ENCODE peak calls at places on chromosome 16, in seven cellular contexts. O is left lung, P is prostate gland, G is AG04450, V is Peyer's patch, B is esophagus squamous epithelium, D is HCT116. Q is an unnamed sample.

GRCh38 chr16:80299416-80299815 is 241.4 kb upstream of the DYNLRB2 start:
- DNase-seq in O (no peak), P (peak), G (no peak), V (no peak), B (no peak), D (no peak), Q (no peak)

GRCh38 chr16:22327446-22327775 is 30.2 kb downstream of the POLR3E start:
- DNase-seq in O (no peak), P (no peak), G (no peak), V (no peak), B (no peak), D (no peak), Q (no peak)

GRCh38 chr16:8489580-8489979 is 100.7 kb downstream of the TMEM114 start:
- DNase-seq in O (no peak), P (no peak), G (no peak), V (no peak), B (no peak), D (no peak), Q (no peak)

GRCh38 chr16:68369168-68369567 is 58.3 kb downstream of the PRMT7 start:
- DNase-seq in O (no peak), P (no peak), G (no peak), V (no peak), B (no peak), D (no peak), Q (no peak)

GRCh38 chr16:4763791-4764190 is 3.2 kb downstream of the ZNF500 start:
- DNase-seq in O (no peak), P (no peak), G (no peak), V (no peak), B (no peak), D (no peak), Q (no peak)

GRCh38 chr16:84018710-84019109 is 23.9 kb downstream of the SLC38A8 start:
- DNase-seq in O (no peak), P (no peak), G (no peak), V (no peak), B (no peak), D (no peak), Q (no peak)

GRCh38 chr16:71746442-71747046 is 22.0 kb upstream of the PHLPP2 start:
- DNase-seq in O (no peak), P (no peak), G (no peak), V (no peak), B (no peak), D (peak), Q (no peak)

GRCh38 chr16:85055503-85056210 is 28.1 kb downstream of the KIAA0513 start:
- DNase-seq in O (peak), P (peak), G (no peak), V (no peak), B (peak), D (no peak), Q (no peak)

GRCh38 chr16:67235816-67236547 is 9.1 kb downstream of the TMEM208 start:
- DNase-seq in O (peak), P (no peak), G (no peak), V (no peak), B (no peak), D (no peak), Q (no peak)

GRCh38 chr16:53565300-53565699 is 62.3 kb upstream of the AKTIP start:
- DNase-seq in O (no peak), P (peak), G (no peak), V (no peak), B (no peak), D (no peak), Q (no peak)

GRCh38 chr16:1105888-1106620 is 10.0 kb upstream of the C1QTNF8 start:
- DNase-seq in O (no peak), P (peak), G (peak), V (peak), B (no peak), D (no peak), Q (no peak)

GRCh38 chr16:63289834-63290460 is 1253.7 kb upstream of the CDH8 start:
- DNase-seq in O (peak), P (no peak), G (no peak), V (no peak), B (no peak), D (no peak), Q (no peak)

GRCh38 chr16:55302635-55303034 is 21.4 kb upstream of the IRX6 start:
- DNase-seq in O (no peak), P (no peak), G (no peak), V (no peak), B (no peak), D (no peak), Q (no peak)
- H3K4me3 ChIP-seq in O (no peak), P (no peak), G (no peak), V (no peak), B (no peak), D (no peak), Q (no peak)

GRCh38 chr16:89168381-89169189 is 3.0 kb upstream of the CDH15 start:
- DNase-seq in O (no peak), P (no peak), G (no peak), V (no peak), B (no peak), D (no peak), Q (no peak)
- TF ChIP-seq CTCF in O (no peak), P (no peak), G (peak), V (peak), B (no peak), D (peak), Q (no peak)

DNA sequence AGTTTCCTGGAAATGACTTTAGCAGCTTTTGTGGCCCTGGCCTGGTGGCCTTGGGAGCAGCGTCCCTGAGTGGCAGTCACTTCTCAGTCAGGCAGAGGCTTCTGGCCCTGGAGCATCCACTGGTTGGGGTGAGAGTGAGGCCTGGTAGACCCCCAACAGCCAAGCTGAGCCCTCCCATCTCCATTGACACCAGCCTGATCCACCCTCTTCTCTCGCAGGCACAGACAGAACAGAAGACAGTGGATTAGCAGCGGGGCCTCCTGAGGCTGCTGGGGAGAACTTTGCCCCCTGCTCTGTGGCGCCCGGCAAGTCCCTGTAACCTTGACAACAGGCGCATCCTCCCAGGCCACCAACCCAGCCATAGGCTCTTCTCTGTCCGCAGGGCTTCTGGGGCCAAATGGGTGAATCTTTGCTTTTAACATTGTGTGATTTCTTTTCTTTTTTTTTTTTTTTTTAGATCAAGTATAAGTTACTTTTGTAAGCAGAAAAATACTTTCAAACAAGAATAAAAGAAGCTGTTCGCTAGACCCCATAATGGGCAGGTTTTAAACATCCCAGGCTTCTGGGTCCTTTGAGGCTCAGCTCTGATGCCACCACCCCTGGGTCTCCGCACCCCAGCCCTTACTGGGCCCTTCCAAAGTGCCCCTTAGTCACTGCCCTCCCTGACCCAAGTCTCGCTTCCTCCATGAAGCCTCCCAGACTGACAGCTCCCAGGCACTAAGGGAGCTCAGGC is 12.7 kb upstream of the FLYWCH1 start:
- DNase-seq in O (no peak), P (no peak), G (no peak), V (no peak), B (no peak), D (no peak), Q (no peak)
- H3K4me3 ChIP-seq in O (no peak), P (no peak), G (no peak), V (no peak), B (no peak), D (no peak), Q (no peak)

DNA sequence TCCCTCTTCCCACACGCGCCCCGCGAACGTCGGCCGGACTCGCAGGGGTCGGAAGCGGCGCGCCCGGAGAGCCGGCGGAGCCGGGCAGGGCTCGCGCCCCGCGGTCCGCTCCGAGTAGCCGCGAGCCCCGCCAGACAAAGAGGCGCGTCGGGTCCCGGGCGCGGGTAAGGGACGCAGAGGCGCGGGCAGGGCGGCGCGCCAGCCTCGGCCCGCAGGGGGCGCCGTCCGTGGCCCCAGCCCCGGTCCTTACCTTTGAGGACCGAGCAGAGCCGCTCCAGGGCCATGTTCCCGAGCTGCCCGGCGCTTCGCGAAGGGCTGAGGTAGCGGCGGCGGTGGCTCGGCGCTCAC is 442 bp downstream of the NETO2 start:
- DNase-seq in O (peak), P (peak), G (no peak), V (peak), B (no peak), D (peak), Q (no peak)
- TF ChIP-seq CTCF in O (peak), P (peak), G (peak), V (peak), B (no peak), D (peak), Q (peak)

DNA sequence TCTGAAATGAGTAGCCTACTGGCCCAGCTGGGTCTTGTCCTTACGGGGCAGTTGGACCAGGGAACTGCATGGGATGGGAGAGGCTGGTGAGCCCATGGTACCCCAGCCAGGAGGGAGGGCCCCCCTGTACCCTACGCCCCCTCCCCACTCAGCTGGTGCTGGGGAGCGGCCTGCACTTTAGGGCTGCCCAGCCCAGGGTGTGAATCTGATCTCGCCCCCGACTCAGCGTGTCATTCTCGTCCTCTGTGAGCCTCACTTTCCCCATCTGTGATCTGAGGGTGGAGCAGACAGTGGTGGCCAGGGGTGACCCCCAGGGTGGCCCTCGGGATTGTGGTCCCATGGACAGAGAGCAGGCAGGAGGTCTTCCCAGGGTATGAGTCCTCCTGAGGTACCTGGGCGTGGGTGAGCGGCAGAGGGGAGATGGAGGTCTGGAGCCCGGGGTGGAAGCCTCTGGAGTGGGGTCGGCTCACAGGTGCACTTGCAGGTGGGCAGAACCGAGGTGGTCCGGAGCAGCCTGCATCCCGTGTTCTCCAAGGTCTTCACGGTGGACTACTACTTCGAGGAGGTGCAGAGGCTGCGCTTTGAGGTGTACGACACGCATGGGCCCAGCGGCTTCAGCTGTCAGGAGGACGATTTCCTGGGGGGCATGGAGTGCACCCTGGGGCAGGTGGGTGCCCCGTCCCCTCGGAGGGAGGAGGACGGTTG is 1.6 kb downstream of the CPNE7 start:
- DNase-seq in O (no peak), P (no peak), G (no peak), V (no peak), B (no peak), D (no peak), Q (no peak)
- H3K4me3 ChIP-seq in O (no peak), P (no peak), G (no peak), V (no peak), B (no peak), D (peak), Q (no peak)

GRCh38 chr16:65548470-65548869 is 426.6 kb upstream of the CDH11 start:
- DNase-seq in O (no peak), P (no peak), G (no peak), V (no peak), B (no peak), D (no peak), Q (no peak)
- TF ChIP-seq CTCF in O (no peak), P (no peak), G (peak), V (no peak), B (no peak), D (no peak), Q (no peak)